ENCODE peak calls at places on chromosome 1, in ten cellular contexts. K, C, P, W, G, N, B, S, E and F are unnamed samples.

GRCh38 chr1:85135456-85135798 is 65.4 kb downstream of the SYDE2 start:
- DNase-seq in E (no peak), G (no peak), B (no peak), N (no peak), S (no peak), W (no peak), K (no peak), P (no peak), C (no peak), F (no peak)

GRCh38 chr1:107926436-107927080 is 38.4 kb downstream of the VAV3 start:
- DNase-seq in S (no peak), E (no peak), B (no peak), W (no peak), G (no peak), N (no peak), K (no peak), C (no peak), P (no peak), F (no peak)

GRCh38 chr1:65948609-65949229 is 156.0 kb downstream of the PDE4B start:
- DNase-seq in G (no peak), E (no peak), N (no peak), B (no peak), S (peak), C (peak), W (no peak), P (peak), K (no peak), F (no peak)

GRCh38 chr1:21544095-21544494 is 34.9 kb downstream of the ALPL start:
- DNase-seq in E (no peak), C (no peak), S (no peak), N (no peak), G (peak), P (no peak), K (no peak), B (no peak), W (peak), F (no peak)

GRCh38 chr1:151282883-151283725 is 1.0 kb downstream of the ZNF687 start:
- DNase-seq in B (peak), N (peak), S (peak), P (peak), W (no peak), G (peak), C (no peak), E (peak), K (peak), F (peak)

GRCh38 chr1:151992345-151993083 is 1.1 kb downstream of the S100A10 start:
- DNase-seq in K (peak), E (peak), B (peak), P (peak), S (peak), N (peak), C (peak), G (peak), W (peak), F (peak)

GRCh38 chr1:164440222-164440621 is 118.8 kb upstream of the PBX1 start:
- DNase-seq in G (no peak), C (no peak), K (peak), P (no peak), S (no peak), W (peak), E (peak), B (peak), N (no peak), F (no peak)

GRCh38 chr1:17059391-17060128 is 5.7 kb upstream of the SDHB start:
- DNase-seq in W (peak), G (peak), S (peak), N (peak), C (peak), B (peak), E (peak), K (peak), P (peak), F (peak)

GRCh38 chr1:110339427-110340206 is 440 bp downstream of the RBM15 start:
- DNase-seq in B (peak), N (peak), G (peak), W (peak), P (peak), E (peak), S (peak), C (peak), K (peak), F (peak)

GRCh38 chr1:66929999-66930822 is 5.4 kb downstream of the MIER1 start:
- DNase-seq in W (peak), K (peak), B (peak), N (peak), E (peak), C (peak), G (peak), P (peak), S (peak), F (peak)

GRCh38 chr1:40389871-40390560 is 16.5 kb downstream of the SMAP2 start:
- DNase-seq in E (no peak), G (no peak), W (no peak), C (peak), N (no peak), B (peak), S (peak), K (no peak), P (no peak), F (no peak)
- H3K4me3 ChIP-seq in E (no peak), G (no peak), W (no peak), C (peak), N (no peak), B (no peak), S (no peak), K (no peak), P (no peak), F (no peak)

GRCh38 chr1:233689748-233690254 is 75.9 kb downstream of the KCNK1 start:
- DNase-seq in P (no peak), E (no peak), K (no peak), B (no peak), W (no peak), N (no peak), G (no peak), C (no peak), S (no peak), F (no peak)
- TF ChIP-seq POLR2A in P (no peak), E (no peak), K (no peak), B (no peak), W (no peak), N (no peak), G (no peak), C (no peak), S (no peak), F (no peak)

GRCh38 chr1:43440358-43440757 is 13.4 kb downstream of the HYI start:
- DNase-seq in S (peak), G (no peak), K (no peak), E (no peak), C (no peak), B (no peak), W (no peak), P (no peak), N (no peak), F (no peak)
- H3K4me3 ChIP-seq in S (no peak), G (no peak), K (no peak), E (no peak), C (no peak), B (no peak), W (no peak), P (no peak), N (no peak), F (no peak)

GRCh38 chr1:167056529-167057296 is 33.5 kb downstream of the GPA33 start:
- DNase-seq in S (no peak), N (no peak), B (no peak), C (no peak), K (no peak), G (no peak), W (no peak), E (no peak), P (no peak), F (no peak)
- TF ChIP-seq POLR2A in S (no peak), N (no peak), B (no peak), C (no peak), K (no peak), G (no peak), W (no peak), E (no peak), P (no peak), F (no peak)

GRCh38 chr1:193367863-193368262 is 181.4 kb upstream of the B3GALT2 start:
- DNase-seq in E (no peak), C (no peak), K (no peak), G (no peak), W (no peak), N (no peak), S (no peak), P (no peak), B (no peak), F (no peak)

GRCh38 chr1:193366764-193367507 is 180.5 kb upstream of the B3GALT2 start:
- DNase-seq in W (no peak), S (no peak), C (peak), N (no peak), B (no peak), G (no peak), P (no peak), E (no peak), K (no peak), F (no peak)

GRCh38 chr1:193372553-193372952 is 186.1 kb upstream of the B3GALT2 start:
- DNase-seq in N (no peak), G (no peak), S (no peak), W (no peak), E (no peak), P (no peak), C (no peak), K (no peak), B (no peak), F (no peak)

GRCh38 chr1:193368302-193368701 is 181.9 kb upstream of the B3GALT2 start:
- DNase-seq in K (no peak), N (peak), S (no peak), B (no peak), E (no peak), W (no peak), C (no peak), P (no peak), G (no peak), F (no peak)
- H3K4me3 ChIP-seq in K (no peak), N (no peak), S (no peak), B (no peak), E (no peak), W (no peak), C (no peak), P (no peak), G (no peak), F (no peak)

GRCh38 chr1:244970661-244971523 is 106.5 kb upstream of the HNRNPU start:
- DNase-seq in N (peak), K (no peak), C (peak), G (peak), S (peak), B (peak), W (peak), E (peak), P (peak), F (peak)

GRCh38 chr1:244968431-244968830 is 104.1 kb upstream of the HNRNPU start:
- DNase-seq in B (no peak), E (no peak), C (no peak), S (no peak), W (peak), P (no peak), G (no peak), K (no peak), N (peak), F (no peak)

GRCh38 chr1:244971524-244972216 is 107.3 kb upstream of the HNRNPU start:
- DNase-seq in B (no peak), K (no peak), S (no peak), P (no peak), N (no peak), W (no peak), G (no peak), E (no peak), C (no peak), F (peak)

GRCh38 chr1:244969355-244970235 is 105.3 kb upstream of the HNRNPU start:
- DNase-seq in K (no peak), W (peak), N (peak), G (peak), C (peak), S (peak), E (peak), P (no peak), B (peak), F (peak)

GRCh38 chr1:244970236-244970652 is 105.9 kb upstream of the HNRNPU start:
- DNase-seq in G (peak), K (no peak), C (peak), B (no peak), S (no peak), E (peak), N (peak), P (peak), W (peak), F (peak)
- TF ChIP-seq POLR2A in G (no peak), K (peak), C (no peak), B (peak), S (no peak), E (peak), N (peak), P (peak), W (no peak), F (peak)

GRCh38 chr1:167469280-167469965 is 48.9 kb downstream of the CD247 start:
- DNase-seq in P (no peak), K (no peak), E (no peak), G (no peak), S (no peak), N (no peak), B (no peak), W (no peak), C (no peak), F (no peak)

GRCh38 chr1:167465018-167465417 is 53.3 kb downstream of the CD247 start:
- DNase-seq in W (no peak), G (no peak), C (no peak), K (no peak), S (no peak), B (no peak), P (no peak), N (no peak), E (no peak), F (no peak)

GRCh38 chr1:167465751-167466150 is 52.6 kb downstream of the CD247 start:
- DNase-seq in W (no peak), S (no peak), E (no peak), N (no peak), C (no peak), B (no peak), P (no peak), G (no peak), K (no peak), F (no peak)

GRCh38 chr1:167463856-167464565 is 54.3 kb downstream of the CD247 start:
- DNase-seq in P (no peak), W (no peak), S (no peak), N (no peak), B (no peak), E (no peak), C (no peak), K (no peak), G (no peak), F (no peak)

GRCh38 chr1:167467126-167467725 is 51.1 kb downstream of the CD247 start:
- DNase-seq in B (no peak), E (no peak), S (no peak), C (peak), W (no peak), N (no peak), P (no peak), G (no peak), K (no peak), F (no peak)
- H3K4me3 ChIP-seq in B (no peak), E (no peak), S (no peak), C (no peak), W (no peak), N (no peak), P (no peak), G (no peak), K (no peak), F (no peak)

GRCh38 chr1:11934295-11935039 is at the start of gene PLOD1:
- DNase-seq in P (peak), W (peak), G (peak), E (peak), C (peak), K (peak), N (peak), S (peak), B (peak), F (peak)
- TF ChIP-seq POLR2A in P (peak), W (peak), G (no peak), E (peak), C (peak), K (peak), N (peak), S (peak), B (peak), F (peak)

GRCh38 chr1:12674358-12674757 is 30.5 kb downstream of the AADACL4 start:
- DNase-seq in G (no peak), E (no peak), P (no peak), B (no peak), W (no peak), N (no peak), K (no peak), S (no peak), C (no peak), F (no peak)

GRCh38 chr1:12665511-12665910 is 21.6 kb downstream of the AADACL4 start:
- DNase-seq in N (no peak), G (no peak), C (no peak), W (no peak), B (no peak), E (no peak), K (no peak), S (no peak), P (no peak), F (no peak)

GRCh38 chr1:12666141-12666735 is 22.4 kb downstream of the AADACL4 start:
- DNase-seq in S (no peak), G (no peak), W (no peak), K (no peak), C (peak), B (no peak), P (no peak), E (no peak), N (no peak), F (no peak)

DNA sequence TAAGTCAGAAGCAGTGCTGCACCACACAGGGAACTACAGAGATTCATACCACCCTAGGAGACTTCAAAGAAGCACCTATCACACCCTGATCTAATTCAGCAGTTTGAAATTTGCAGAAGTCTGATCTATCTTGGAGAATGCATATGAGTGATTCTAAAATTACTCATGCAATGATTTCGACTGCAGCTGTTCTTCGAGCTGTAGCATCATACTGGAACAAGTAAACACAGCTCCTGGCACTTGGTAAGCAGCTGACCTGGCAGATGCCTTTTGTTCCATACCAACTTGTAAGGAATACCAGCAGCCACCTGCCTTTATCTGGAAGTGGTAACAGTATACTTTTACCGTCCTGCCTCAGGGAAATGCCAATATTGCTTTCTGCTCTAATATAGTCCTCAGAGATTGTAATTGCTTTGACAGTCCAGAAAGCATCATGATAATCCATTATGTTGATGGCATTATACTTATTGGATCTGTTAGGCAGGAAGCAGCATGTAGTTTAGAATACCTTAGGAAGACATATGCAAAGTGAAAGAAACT is 25.7 kb downstream of the AADACL4 start:
- DNase-seq in E (no peak), W (no peak), S (no peak), N (no peak), K (no peak), G (no peak), C (peak), B (peak), P (no peak), F (no peak)
- H3K4me3 ChIP-seq in E (no peak), W (no peak), S (no peak), N (no peak), K (no peak), G (no peak), C (no peak), B (no peak), P (no peak), F (no peak)

DNA sequence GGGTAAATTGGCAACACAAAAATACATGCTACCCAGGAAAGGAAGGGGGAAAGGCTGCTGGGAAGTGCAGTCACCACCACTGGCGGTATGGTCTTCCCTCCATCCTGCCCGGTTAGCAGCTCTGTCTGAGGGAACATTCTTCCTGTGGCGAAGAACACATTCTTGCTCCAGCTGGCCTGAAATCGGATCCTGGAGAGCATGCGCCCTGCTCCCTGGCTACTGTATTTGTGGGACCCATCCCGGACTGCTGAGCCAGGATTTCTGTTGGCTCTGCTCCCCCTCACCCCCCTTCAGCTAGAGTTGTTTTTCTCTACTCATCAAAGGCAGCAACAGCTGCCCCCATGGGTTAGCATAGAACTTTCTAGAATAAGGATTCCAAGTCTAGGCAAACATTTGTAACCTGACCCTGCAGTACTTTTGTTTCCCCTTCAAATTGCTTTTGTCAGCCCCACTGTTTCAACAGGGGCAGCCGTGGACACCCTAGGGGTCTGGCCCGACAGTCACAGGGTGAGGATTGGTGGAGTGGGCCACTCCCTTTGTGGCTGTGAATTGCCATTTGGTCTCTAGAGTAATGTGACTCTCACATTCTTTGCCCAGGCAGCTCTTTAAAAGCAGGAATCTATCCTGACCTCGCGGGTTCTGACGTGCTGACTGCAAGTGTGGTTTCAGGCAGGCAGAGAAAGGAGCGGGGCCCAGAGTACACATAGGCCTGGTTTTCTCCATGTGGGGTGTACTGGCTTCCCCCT is 157.7 kb downstream of the TOMM20 start:
- DNase-seq in E (peak), S (peak), W (peak), P (no peak), G (peak), C (peak), B (peak), N (peak), K (no peak), F (peak)
- TF ChIP-seq POLR2A in E (peak), S (peak), W (no peak), P (no peak), G (no peak), C (peak), B (peak), N (no peak), K (no peak), F (no peak)